ENCODE peak calls at places on chromosomes 7 and 10, in five cellular contexts. T is neuronal stem cell, S is IMR-90, I is H1, A is H9. J is an unnamed sample.

GRCh38 chr7:50756180-50756579 is 26.5 kb downstream of the GRB10 start:
- DNase-seq in T (no peak), S (no peak), I (no peak), A (no peak), J (no peak)

GRCh38 chr7:34564091-34564490 is 93.9 kb upstream of the NPSR1 start:
- DNase-seq in T (no peak), S (no peak), I (no peak), A (no peak), J (no peak)

GRCh38 chr10:3803295-3803883 is 18.4 kb upstream of the KLF6 start:
- DNase-seq in T (no peak), S (peak), I (no peak), A (no peak), J (peak)

GRCh38 chr7:88169717-88170320 is 50.0 kb downstream of the SRI start:
- DNase-seq in T (no peak), S (peak), I (no peak), A (no peak), J (peak)

GRCh38 chr7:56639173-56639746 is 493.0 kb downstream of the ZNF479 start:
- DNase-seq in T (no peak), S (no peak), I (no peak), A (no peak), J (no peak)

GRCh38 chr7:22156205-22156604 is 200.7 kb downstream of the RAPGEF5 start:
- DNase-seq in T (no peak), S (peak), I (no peak), A (no peak), J (peak)

GRCh38 chr10:132137111-132138072 is 49.4 kb upstream of the DPYSL4 start:
- DNase-seq in T (no peak), S (no peak), I (no peak), A (no peak), J (no peak)

GRCh38 chr10:32190890-32191491 is 134.8 kb upstream of the KIF5B start:
- DNase-seq in T (peak), S (peak), I (no peak), A (no peak), J (peak)

GRCh38 chr7:135391514-135391913 is 118.4 kb downstream of the CNOT4 start:
- DNase-seq in T (no peak), S (no peak), I (no peak), A (no peak), J (no peak)

GRCh38 chr7:113308399-113308798 is 190.0 kb upstream of the SMIM30 start:
- DNase-seq in T (no peak), S (no peak), I (no peak), A (no peak), J (no peak)

GRCh38 chr10:129962092-129962494 is 2.0 kb downstream of the EBF3 start:
- DNase-seq in T (peak), S (no peak), I (peak), A (no peak), J (no peak)

GRCh38 chr7:65946895-65947294 is 35.1 kb downstream of the GUSB start:
- DNase-seq in T (no peak), S (peak), I (no peak), A (no peak), J (peak)

GRCh38 chr7:90850516-90850915 is 254.4 kb downstream of the CDK14 start:
- DNase-seq in T (no peak), S (no peak), I (no peak), A (no peak), J (no peak)

GRCh38 chr10:775245-776075 is 86.0 kb upstream of the DIP2C start:
- DNase-seq in T (no peak), S (peak), I (no peak), A (no peak), J (peak)

GRCh38 chr7:138667535-138667934 is 33.6 kb downstream of the SVOPL start:
- DNase-seq in T (no peak), S (no peak), I (no peak), A (no peak), J (no peak)

GRCh38 chr7:41148521-41148951 is 554.4 kb downstream of the INHBA start:
- DNase-seq in T (no peak), S (peak), I (no peak), A (no peak), J (peak)

GRCh38 chr7:5343893-5344292 is 61.1 kb downstream of the SLC29A4 start:
- DNase-seq in T (no peak), S (no peak), I (no peak), A (no peak), J (no peak)

GRCh38 chr10:132536241-132536963 is 1.2 kb upstream of the INPP5A start:
- DNase-seq in T (no peak), S (no peak), I (no peak), A (no peak), J (no peak)

GRCh38 chr7:101172854-101173751 is 7.0 kb downstream of the NAT16 start:
- DNase-seq in T (no peak), S (peak), I (peak), A (peak), J (peak)

GRCh38 chr7:111654414-111654813 is 92.1 kb upstream of the IMMP2L start:
- DNase-seq in T (no peak), S (no peak), I (no peak), A (no peak), J (no peak)

GRCh38 chr10:6269953-6270867 is 67.5 kb downstream of the PFKFB3 start:
- DNase-seq in T (no peak), S (peak), I (no peak), A (no peak), J (peak)

GRCh38 chr7:106346678-106347217 is 62.0 kb upstream of the NAMPT start:
- DNase-seq in T (no peak), S (peak), I (no peak), A (no peak), J (peak)

GRCh38 chr10:44860811-44861751 is 50.1 kb upstream of the TMEM72 start:
- DNase-seq in T (no peak), S (peak), I (peak), A (no peak), J (peak)

GRCh38 chr7:49418964-49419363 is 354.5 kb upstream of the VWC2 start:
- DNase-seq in T (no peak), S (no peak), I (no peak), A (no peak), J (no peak)

GRCh38 chr7:1085266-1085665 is 2.6 kb upstream of the GPER1 start:
- DNase-seq in T (no peak), S (no peak), I (no peak), A (no peak), J (peak)

GRCh38 chr7:157991761-157992160 is 595.9 kb downstream of the PTPRN2 start:
- DNase-seq in T (no peak), S (no peak), I (no peak), A (no peak), J (no peak)

GRCh38 chr10:104581884-104582603 is 59.0 kb upstream of the SORCS3 start:
- DNase-seq in T (no peak), S (peak), I (no peak), A (no peak), J (no peak)

GRCh38 chr7:44380831-44381493 is 55.6 kb upstream of the CAMK2B start:
- DNase-seq in T (no peak), S (peak), I (peak), A (peak), J (peak)

GRCh38 chr10:108789911-108790310 is 1133.4 kb downstream of the XPNPEP1 start:
- DNase-seq in T (no peak), S (peak), I (no peak), A (no peak), J (peak)

GRCh38 chr10:76422769-76423168 is 991.3 kb downstream of the LRMDA start:
- DNase-seq in T (no peak), S (peak), I (no peak), A (no peak), J (no peak)

GRCh38 chr10:109427421-109427820 is 495.9 kb downstream of the XPNPEP1 start:
- DNase-seq in T (no peak), S (peak), I (no peak), A (no peak), J (peak)

GRCh38 chr10:109852004-109852717 is 71.2 kb downstream of the XPNPEP1 start:
- DNase-seq in T (peak), S (peak), I (peak), A (peak), J (peak)

GRCh38 chr10:30762620-30763019 is 133.1 kb upstream of the LYZL2 start:
- DNase-seq in T (no peak), S (no peak), I (no peak), A (no peak), J (no peak)

GRCh38 chr7:36794689-36795088 is 70.4 kb upstream of the AOAH start:
- DNase-seq in T (no peak), S (no peak), I (no peak), A (peak), J (no peak)

GRCh38 chr7:24304494-24305095 is 20.6 kb downstream of the NPY start:
- DNase-seq in T (no peak), S (no peak), I (no peak), A (no peak), J (no peak)

GRCh38 chr7:80330434-80330833 is 181.4 kb downstream of the GNAT3 start:
- DNase-seq in T (no peak), S (peak), I (no peak), A (no peak), J (peak)

GRCh38 chr7:16915405-16915804 is 33.6 kb upstream of the AGR3 start:
- DNase-seq in T (no peak), S (peak), I (no peak), A (no peak), J (peak)

GRCh38 chr10:101780818-101781654 is 2.2 kb downstream of the NPM3 start:
- DNase-seq in T (peak), S (peak), I (peak), A (peak), J (peak)

GRCh38 chr10:73907841-73908517 is 3.0 kb upstream of the PLAU start:
- DNase-seq in T (no peak), S (peak), I (no peak), A (no peak), J (peak)

GRCh38 chr10:73905256-73906018 is 5.5 kb upstream of the PLAU start:
- DNase-seq in T (no peak), S (no peak), I (no peak), A (no peak), J (no peak)

GRCh38 chr10:73908853-73909611 is 1.9 kb upstream of the PLAU start:
- DNase-seq in T (no peak), S (peak), I (no peak), A (no peak), J (peak)

GRCh38 chr10:73909716-73910115 is 1.2 kb upstream of the PLAU start:
- DNase-seq in T (no peak), S (no peak), I (no peak), A (no peak), J (peak)

GRCh38 chr10:73906524-73907447 is 4.1 kb upstream of the PLAU start:
- DNase-seq in T (peak), S (peak), I (peak), A (peak), J (peak)
- H2AK5ac ChIP-seq in T (no peak), S (peak), I (no peak), A (no peak), J (peak)

GRCh38 chr7:2233876-2234275 is 1.1 kb upstream of the MAD1L1 start:
- DNase-seq in T (no peak), S (peak), I (no peak), A (no peak), J (no peak)

GRCh38 chr7:2231992-2232765 is 566 bp downstream of the MAD1L1 start:
- DNase-seq in T (no peak), S (no peak), I (peak), A (no peak), J (peak)

GRCh38 chr7:2230226-2230625 is 2.5 kb downstream of the MAD1L1 start:
- DNase-seq in T (no peak), S (no peak), I (no peak), A (no peak), J (no peak)

GRCh38 chr7:2230882-2231281 is 1.9 kb downstream of the MAD1L1 start:
- DNase-seq in T (no peak), S (no peak), I (no peak), A (no peak), J (no peak)

DNA sequence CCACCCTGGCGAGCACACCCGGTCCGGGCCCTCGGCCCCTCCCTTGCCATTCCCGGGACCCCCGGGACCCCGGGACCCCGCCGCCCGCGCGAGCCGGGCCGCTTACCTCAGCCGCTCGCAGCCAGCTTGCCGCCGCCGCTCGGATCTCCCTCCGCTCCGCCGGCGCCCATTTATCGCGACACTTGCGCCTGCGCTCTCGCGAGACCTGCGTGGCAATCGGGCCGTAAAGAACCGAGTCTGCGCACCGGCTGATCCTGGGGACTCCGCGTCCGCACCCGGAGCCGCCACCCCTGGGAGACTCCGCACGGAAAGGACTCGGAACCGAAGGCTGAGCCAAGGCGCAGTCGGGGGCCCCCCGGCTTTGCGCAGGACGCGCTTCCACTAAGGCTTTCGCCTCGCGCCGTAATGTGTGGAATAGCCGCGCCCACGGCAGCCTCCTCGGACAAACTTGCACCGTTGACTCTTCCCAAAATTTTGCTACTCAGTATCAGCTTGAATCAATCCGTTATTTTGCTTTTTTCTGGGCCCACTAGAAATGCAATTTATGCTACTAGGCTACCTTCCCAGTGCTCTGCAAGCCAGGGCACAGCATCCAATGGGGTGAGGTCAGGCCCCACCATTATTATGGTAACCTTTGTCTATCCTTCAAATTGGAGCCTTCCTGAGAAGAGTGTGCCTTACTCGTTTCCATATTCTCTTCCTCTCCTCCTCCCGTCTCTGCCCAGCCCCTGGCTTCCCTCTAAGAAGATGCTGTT is at the start of gene MAD1L1:
- DNase-seq in T (peak), S (peak), I (peak), A (peak), J (peak)
- H3K4me2 ChIP-seq in T (peak), S (peak), I (peak), A (peak), J (peak)

GRCh38 chr10:29637537-29637936 is 2.8 kb upstream of the SVIL start:
- DNase-seq in T (no peak), S (no peak), I (no peak), A (no peak), J (no peak)

GRCh38 chr10:29634105-29634504 is 666 bp downstream of the SVIL start:
- DNase-seq in T (no peak), S (no peak), I (no peak), A (no peak), J (no peak)

GRCh38 chr10:29635711-29636144 is 957 bp upstream of the SVIL start:
- DNase-seq in T (no peak), S (peak), I (no peak), A (peak), J (peak)

GRCh38 chr10:29636178-29636577 is 1.4 kb upstream of the SVIL start:
- DNase-seq in T (no peak), S (peak), I (no peak), A (no peak), J (peak)

DNA sequence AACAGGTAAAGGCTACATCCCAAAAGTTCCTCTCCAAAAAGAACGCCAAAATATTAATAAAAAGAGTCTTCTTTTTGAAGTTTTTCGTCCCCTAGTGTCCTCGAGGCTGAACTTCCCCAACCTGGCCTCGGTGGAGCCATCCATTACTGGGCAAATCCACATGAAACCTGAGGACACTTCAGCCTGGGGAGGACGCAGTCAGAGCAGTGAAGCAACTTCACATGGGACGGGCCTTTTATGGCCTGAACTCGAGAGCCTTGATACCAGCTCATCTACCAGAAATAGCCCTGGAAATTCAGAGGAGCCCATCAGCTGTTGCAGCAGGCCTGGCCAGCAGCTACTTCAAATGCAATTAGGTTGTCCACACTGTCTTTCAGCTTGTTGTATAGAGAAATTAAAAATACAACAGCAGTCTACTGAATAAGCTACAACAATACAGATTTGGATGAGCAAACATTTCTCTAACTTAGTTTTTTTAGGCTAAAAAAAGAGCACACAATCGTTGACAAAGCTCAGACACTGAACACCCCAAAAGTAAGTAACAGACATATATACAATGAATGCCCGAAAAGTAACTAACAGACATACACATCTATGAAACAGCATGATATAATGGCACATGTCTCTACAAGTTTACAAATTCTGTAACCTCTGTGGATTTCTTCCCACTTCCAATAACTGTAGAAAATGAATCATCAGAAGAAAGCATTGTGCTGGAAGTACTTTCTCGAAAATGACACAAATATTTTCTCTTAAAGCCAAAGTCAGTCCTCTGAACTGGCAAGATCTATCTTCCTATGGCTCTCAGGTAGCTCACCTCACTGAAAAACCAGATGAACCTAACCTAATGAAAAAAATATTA is at the start of gene SVIL:
- DNase-seq in T (no peak), S (peak), I (no peak), A (peak), J (peak)
- H2AK5ac ChIP-seq in T (no peak), S (peak), I (no peak), A (no peak), J (no peak)

GRCh38 chr10:122939133-122939532 is 14.9 kb downstream of the C10orf88 start:
- DNase-seq in T (no peak), S (no peak), I (no peak), A (no peak), J (no peak)

GRCh38 chr10:122939819-122940543 is 14.0 kb downstream of the C10orf88 start:
- DNase-seq in T (no peak), S (peak), I (no peak), A (no peak), J (peak)
- H3K4me2 ChIP-seq in T (no peak), S (peak), I (no peak), A (no peak), J (no peak)